ENCODE peak calls at places on chromosomes 12 and 14, in five cellular contexts. P is CD8-positive, alpha-beta T cell; G is astrocyte; C is left ventricle myocardium inferior; J is tibial artery. U is an unnamed sample.
A peak's percentile ranks its signal among the peaks of the same experiment; 100 is the strongest.

GRCh38 chr14:24052656-24053547 is 1.1 kb downstream of the CARMIL3 start:
- DNase-seq in C (no peak), P (no peak), J (peak; percentile 32), G (no peak), U (no peak)

GRCh38 chr12:132218915-132219314 is 74.7 kb downstream of the NOC4L start:
- DNase-seq in P (no peak), G (no peak), J (no peak), C (no peak), U (no peak)

GRCh38 chr12:16524378-16524777 is 81.6 kb downstream of the LMO3 start:
- DNase-seq in G (no peak), P (no peak), C (no peak), J (no peak), U (no peak)

GRCh38 chr12:65170245-65170881 is 980 bp downstream of the LEMD3 start:
- DNase-seq in C (peak; percentile 64), P (peak; percentile 34), J (peak; percentile 75), G (peak; percentile 50), U (no peak)

GRCh38 chr14:99156026-99156425 is 116.0 kb downstream of the BCL11B start:
- DNase-seq in J (no peak), P (no peak), C (no peak), G (no peak), U (no peak)

GRCh38 chr14:42149609-42150261 is 543.1 kb downstream of the LRFN5 start:
- DNase-seq in P (no peak), G (no peak), C (no peak), J (no peak), U (no peak)

GRCh38 chr14:56487090-56487667 is 92.4 kb upstream of the TMEM260 start:
- DNase-seq in C (no peak), J (no peak), P (no peak), G (no peak), U (no peak)

GRCh38 chr14:94748667-94749347 is 21.1 kb downstream of the GSC start:
- DNase-seq in C (no peak), P (no peak), G (no peak), J (no peak), U (no peak)

GRCh38 chr12:89162704-89163261 is 189.5 kb downstream of the DUSP6 start:
- DNase-seq in P (no peak), C (peak; percentile 31), G (peak; percentile 98), J (peak; percentile 83), U (peak; percentile 94)

GRCh38 chr14:70171719-70172118 is 17.0 kb downstream of the SLC8A3 start:
- DNase-seq in C (no peak), P (no peak), J (no peak), G (no peak), U (no peak)

GRCh38 chr12:1925125-1925963 is 6.9 kb upstream of the CACNA2D4 start:
- DNase-seq in P (no peak), G (no peak), J (peak; percentile 55), C (no peak), U (no peak)

GRCh38 chr12:7498832-7499231 is 4.7 kb downstream of the CD163 start:
- DNase-seq in G (peak; percentile 39), P (no peak), J (no peak), C (no peak), U (no peak)
- H3K4me3 ChIP-seq in G (no peak overlapping the region), P (no peak overlapping the region), J (peak overlapping the region; percentile 13), C (peak overlapping the region; percentile 39), U (no peak overlapping the region)

GRCh38 chr12:118034429-118035193 is 18.1 kb downstream of the RFC5 start:
- DNase-seq in J (no peak), C (no peak), G (peak; percentile 45), P (no peak), U (peak; percentile 37)
- TF ChIP-seq CTCF in J (peak; percentile 20), C (peak; percentile 47), G (peak; percentile 54), P (no peak), U (peak; percentile 55)

GRCh38 chr12:46388427-46388992 is 15.9 kb upstream of the SLC38A2 start:
- DNase-seq in C (no peak), J (no peak), G (peak; percentile 95), P (no peak), U (no peak)

GRCh38 chr12:46390881-46391280 is 18.3 kb upstream of the SLC38A2 start:
- DNase-seq in G (no peak), J (no peak), P (no peak), C (no peak), U (no peak)

GRCh38 chr12:46389130-46389616 is 16.6 kb upstream of the SLC38A2 start:
- DNase-seq in J (peak; percentile 71), G (peak; percentile 99), P (no peak), C (no peak), U (no peak)

GRCh38 chr12:46390304-46390703 is 17.7 kb upstream of the SLC38A2 start:
- DNase-seq in J (no peak), C (no peak), G (no peak), P (no peak), U (no peak)

GRCh38 chr12:46391630-46392029 is 19.1 kb upstream of the SLC38A2 start:
- DNase-seq in P (no peak), G (peak; percentile 72), C (no peak), J (no peak), U (no peak)
- H3K27ac ChIP-seq in P (no peak overlapping the region), G (no peak overlapping the region), C (peak overlapping the region; percentile 60), J (peak overlapping the region; percentile 98), U (no peak overlapping the region)

GRCh38 chr14:96391293-96392118 is 422 bp upstream of the AK7 start:
- DNase-seq in G (peak; percentile 77), P (peak; percentile 100), J (peak; percentile 98), C (peak; percentile 97), U (peak; percentile 77)
- H3K4me3 ChIP-seq in G (peak overlapping the region; percentile 77), P (peak overlapping the region; percentile 92), J (peak overlapping the region; percentile 75), C (peak overlapping the region; percentile 90), U (peak overlapping the region; percentile 71)

DNA sequence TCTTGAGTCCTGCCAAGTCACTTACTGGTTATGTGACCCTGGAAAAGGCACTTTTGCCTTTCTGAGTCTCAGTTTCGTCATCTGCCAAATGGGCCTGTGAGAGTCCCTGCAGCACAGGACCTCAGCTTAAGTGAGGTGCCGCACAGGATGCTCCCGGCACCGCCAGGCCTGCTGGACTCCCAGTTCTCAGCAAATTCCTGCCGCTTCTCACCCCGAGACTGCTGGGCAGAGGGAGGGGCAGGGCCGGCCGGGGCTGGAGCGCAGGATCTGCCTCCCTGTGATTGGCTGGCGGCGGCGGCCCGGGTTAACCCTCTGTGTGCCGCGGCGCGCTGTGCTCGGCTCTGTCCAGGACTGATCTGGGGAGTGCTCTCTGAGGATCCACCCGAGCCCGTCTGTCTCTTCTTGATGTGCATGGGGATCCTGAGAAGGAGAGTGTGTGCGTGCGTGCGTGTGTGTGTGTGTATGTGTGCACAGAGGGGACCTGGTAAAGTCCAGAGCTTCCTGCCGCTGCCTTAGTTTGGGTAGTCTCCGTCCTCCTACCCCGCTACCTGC is 8.6 kb downstream of the SETD1B start:
- DNase-seq in C (peak; percentile 83), J (peak; percentile 85), G (peak; percentile 49), P (no peak), U (no peak)
- TF ChIP-seq CTCF in C (peak; percentile 53), J (no peak), G (no peak), P (peak; percentile 6), U (no peak)

GRCh38 chr12:101824831-101825230 is 5.9 kb downstream of the GNPTAB start:
- DNase-seq in J (no peak), C (no peak), P (no peak), G (no peak), U (no peak)

GRCh38 chr12:101823891-101824290 is 6.9 kb downstream of the GNPTAB start:
- DNase-seq in C (peak; percentile 39), G (no peak), J (no peak), P (peak; percentile 47), U (no peak)

GRCh38 chr12:101819467-101819866 is 11.3 kb downstream of the GNPTAB start:
- DNase-seq in C (no peak), P (no peak), G (no peak), J (no peak), U (no peak)

GRCh38 chr12:101826766-101827368 is 3.9 kb downstream of the GNPTAB start:
- DNase-seq in G (no peak), P (no peak), C (no peak), J (no peak), U (no peak)

GRCh38 chr12:101823039-101823438 is 7.7 kb downstream of the GNPTAB start:
- DNase-seq in P (no peak), G (no peak), C (no peak), J (no peak), U (no peak)
- H3K27ac ChIP-seq in P (no peak overlapping the region), G (no peak overlapping the region), C (peak overlapping the region; percentile 82), J (no peak overlapping the region), U (no peak overlapping the region)

DNA sequence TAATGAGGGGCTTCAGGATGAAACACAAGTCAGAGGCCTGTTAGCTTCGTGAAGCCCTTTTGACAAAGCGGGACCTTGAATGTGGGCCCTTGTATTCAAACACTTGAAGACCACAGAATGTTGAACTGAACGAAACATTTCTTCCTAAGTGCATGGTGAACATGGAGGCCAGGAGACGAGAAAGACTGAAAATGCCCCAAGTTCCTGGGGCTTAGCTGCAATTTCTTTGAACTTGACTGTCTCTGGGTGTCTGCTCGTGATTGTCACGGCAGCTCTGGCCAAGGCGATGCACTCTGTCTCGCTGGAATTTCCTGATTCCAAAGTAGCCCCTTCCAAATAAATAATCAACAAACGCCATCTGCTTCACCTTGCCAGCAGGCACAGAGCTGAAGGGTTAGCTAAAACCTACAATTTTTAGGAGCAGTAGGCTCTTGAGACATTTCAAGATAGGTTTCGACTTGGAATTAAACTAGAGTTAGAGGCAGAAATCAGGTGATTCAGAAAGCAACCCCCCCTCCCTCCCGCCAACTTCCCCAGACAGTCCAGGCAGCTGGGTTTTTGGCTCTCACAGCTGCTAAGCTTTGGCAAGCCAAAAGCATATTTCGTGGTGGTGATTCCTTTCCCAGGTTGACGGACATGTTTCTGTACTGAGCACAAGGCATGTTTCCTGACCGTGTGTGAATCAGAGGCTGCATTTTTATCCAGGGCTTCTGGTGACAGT is 13.5 kb upstream of the IRF2BPL start:
- DNase-seq in G (peak; percentile 98), C (peak; percentile 63), J (peak; percentile 87), P (no peak), U (peak; percentile 91)
- H3K4me3 ChIP-seq in G (peak overlapping the region; percentile 19), C (peak overlapping the region; percentile 33), J (no peak overlapping the region), P (no peak overlapping the region), U (peak overlapping the region; percentile 13)

GRCh38 chr14:76943072-76943471 is 85.4 kb downstream of the IRF2BPL start:
- DNase-seq in J (no peak), G (no peak), P (no peak), C (no peak), U (no peak)
- TF ChIP-seq CTCF in J (no peak), G (no peak), P (no peak), C (no peak), U (no peak)

U was measured in AG04450.